ENCODE peak calls at places on chromosome X, in four cellular contexts. Q, D, M and N are unnamed samples. For H3K4me1, the result is how much of the 10 kb centered on the place peaks cover.

GRCh38 chrX:139077303-139078131 is 366.0 kb upstream of the FGF13 start:
- DNase-seq in Q (no peak), D (no peak), M (peak), N (no peak)

GRCh38 chrX:78103001-78103634 is 930 bp upstream of the PGK1 start:
- DNase-seq in Q (no peak), D (no peak), M (no peak), N (peak)

GRCh38 chrX:138756234-138756633 is 44.7 kb upstream of the FGF13 start:
- DNase-seq in Q (no peak), D (no peak), M (no peak), N (no peak)

GRCh38 chrX:153339662-153340061 is 5.7 kb downstream of the ZNF275 start:
- DNase-seq in Q (no peak), D (no peak), M (no peak), N (no peak)

GRCh38 chrX:65463550-65463949 is 71.0 kb downstream of the LAS1L start:
- DNase-seq in Q (no peak), D (no peak), M (no peak), N (no peak)

GRCh38 chrX:110683925-110684324 is 111.7 kb downstream of the CHRDL1 start:
- DNase-seq in Q (no peak), D (no peak), M (no peak), N (no peak)

GRCh38 chrX:131729295-131729694 is 185.4 kb downstream of the OR13H1 start:
- DNase-seq in Q (no peak), D (peak), M (no peak), N (no peak)

GRCh38 chrX:12956704-12957541 is 18.0 kb upstream of the TMSB4X start:
- DNase-seq in Q (no peak), D (no peak), M (peak), N (no peak)

DNA sequence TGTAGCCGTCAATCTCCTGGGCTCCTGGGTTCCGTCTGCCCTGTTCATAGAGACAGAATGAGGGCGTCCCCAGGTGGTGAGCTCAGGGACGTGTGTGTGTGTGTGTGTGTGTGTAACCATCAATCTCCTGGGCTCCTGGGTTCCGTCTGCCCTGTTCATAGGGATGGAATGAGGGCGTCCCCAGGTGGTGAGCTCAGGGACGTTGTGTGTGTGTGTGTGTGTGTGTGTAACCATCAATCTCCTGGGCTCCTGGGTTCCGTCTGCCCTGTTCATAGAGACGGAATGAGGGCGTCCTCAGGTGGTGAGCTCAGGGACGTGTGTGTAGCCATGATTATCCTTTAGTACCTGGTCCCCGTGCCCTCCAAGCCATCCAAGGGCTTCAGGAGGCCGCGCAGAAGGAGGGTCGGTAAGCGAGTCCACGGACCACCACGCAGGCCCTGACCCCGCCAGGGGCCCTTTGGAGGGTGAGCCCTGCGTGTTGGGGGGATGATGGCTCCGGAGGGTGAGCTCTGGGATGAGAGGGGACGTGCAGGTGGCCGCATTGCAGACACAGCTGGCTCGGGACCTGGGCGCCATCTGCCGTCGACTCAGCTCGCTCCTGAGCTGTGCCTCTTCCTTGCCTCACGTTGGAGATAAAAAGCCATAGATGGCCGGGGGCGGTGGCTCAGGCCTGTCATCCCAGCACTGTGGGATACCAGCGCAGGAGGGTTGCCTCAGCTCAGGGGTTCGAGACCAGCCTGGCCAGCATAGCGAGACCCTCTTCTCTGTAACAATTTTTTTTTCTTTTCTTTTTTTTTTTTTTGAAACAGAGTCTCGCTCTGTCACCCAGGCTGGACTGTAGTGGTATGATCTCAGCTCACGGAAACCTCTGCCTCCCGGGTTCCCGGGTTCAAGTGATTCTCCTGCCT is 5.4 kb upstream of the GTPBP6 start:
- DNase-seq in Q (peak), D (peak), M (no peak), N (peak)
- TF ChIP-seq CTCF in Q (no peak), D (no peak), M (no peak), N (no peak)

GRCh38 chrX:40170830-40171512 is 73.2 kb upstream of the BCOR start:
- DNase-seq in Q (no peak), D (no peak), M (no peak), N (peak)
- H3K4me1 ChIP-seq in Q (half or more), D (under half), M (under half), N (under half)

GRCh38 chrX:7641141-7641540 is 201.8 kb upstream of the VCX start:
- DNase-seq in Q (no peak), D (no peak), M (no peak), N (no peak)

GRCh38 chrX:7640392-7640791 is 202.6 kb upstream of the VCX start:
- DNase-seq in Q (no peak), D (no peak), M (no peak), N (no peak)

GRCh38 chrX:7638053-7638452 is 204.9 kb upstream of the VCX start:
- DNase-seq in Q (no peak), D (no peak), M (no peak), N (no peak)
- TF ChIP-seq CTCF in Q (no peak), D (no peak), M (no peak), N (no peak)

GRCh38 chrX:107736781-107737531 is 38.6 kb downstream of the TSC22D3 start:
- DNase-seq in Q (no peak), D (no peak), M (peak), N (no peak)
- H3K4me1 ChIP-seq in Q (under half), D (under half), M (half or more), N (under half)